ENCODE peak calls at places on chromosomes 12 and 14, in six cellular contexts. Z, L, M, T, Y and O are unnamed samples. For H3K27me3, the result is how much of the 10 kb centered on the place peaks cover.

GRCh38 chr12:7797698-7798398 is 8.6 kb downstream of the NANOG start:
- DNase-seq in Y (no peak), L (no peak), M (no peak), T (peak), Z (no peak), O (no peak)

GRCh38 chr14:37819155-37820015 is 224.0 kb downstream of the TTC6 start:
- DNase-seq in Z (no peak), T (no peak), Y (no peak), M (peak), L (no peak), O (peak)

GRCh38 chr14:77212933-77213656 is 31.5 kb downstream of the TMEM63C start:
- DNase-seq in T (peak), M (peak), Y (no peak), L (no peak), Z (no peak), O (peak)

GRCh38 chr12:77954156-77954555 is 123.5 kb downstream of the NAV3 start:
- DNase-seq in L (no peak), M (peak), Z (no peak), T (no peak), Y (no peak), O (no peak)

GRCh38 chr14:60977848-60978247 is 3.0 kb downstream of the TRMT5 start:
- DNase-seq in L (no peak), M (no peak), T (no peak), Y (no peak), Z (no peak), O (no peak)

GRCh38 chr14:81729622-81730021 is 196.0 kb upstream of the SEL1L start:
- DNase-seq in Z (no peak), Y (no peak), T (no peak), M (no peak), L (no peak), O (no peak)

GRCh38 chr12:130538343-130539095 is 177.6 kb downstream of the RIMBP2 start:
- DNase-seq in L (no peak), Z (no peak), M (no peak), T (no peak), Y (no peak), O (no peak)

GRCh38 chr14:30581283-30581625 is 22.3 kb downstream of the G2E3 start:
- DNase-seq in M (no peak), Z (no peak), T (no peak), L (no peak), Y (no peak), O (no peak)

GRCh38 chr12:131694116-131694838 is 16.6 kb upstream of the SFSWAP start:
- DNase-seq in M (no peak), L (no peak), Z (no peak), T (no peak), Y (no peak), O (no peak)

GRCh38 chr12:132275110-132275531 is 54.3 kb downstream of the GALNT9 start:
- DNase-seq in T (no peak), M (peak), Z (no peak), L (no peak), Y (no peak), O (peak)

GRCh38 chr12:50925342-50925651 is 27.0 kb upstream of the HIGD1C start:
- DNase-seq in L (no peak), M (no peak), T (no peak), Y (no peak), Z (no peak), O (no peak)

GRCh38 chr12:57342207-57342691 is 88.6 kb downstream of the R3HDM2 start:
- DNase-seq in T (no peak), M (no peak), Z (no peak), Y (no peak), L (no peak), O (peak)

GRCh38 chr12:105278043-105278697 is 42.2 kb upstream of the APPL2 start:
- DNase-seq in M (peak), Z (no peak), L (no peak), T (no peak), Y (no peak), O (peak)

GRCh38 chr12:14886271-14886670 is 617 bp upstream of the MGP start:
- DNase-seq in Y (no peak), L (no peak), M (peak), Z (no peak), T (no peak), O (no peak)

GRCh38 chr12:106147956-106148355 is 9.2 kb upstream of the NUAK1 start:
- DNase-seq in L (no peak), Z (no peak), T (peak), Y (no peak), M (no peak), O (no peak)

GRCh38 chr12:99600388-99600787 is 47.2 kb upstream of the GARIN6 start:
- DNase-seq in T (no peak), L (no peak), M (no peak), Y (no peak), Z (no peak), O (no peak)

GRCh38 chr12:132320767-132321211 is 8.6 kb downstream of the GALNT9 start:
- DNase-seq in Y (no peak), T (no peak), L (no peak), M (no peak), Z (no peak), O (no peak)

GRCh38 chr12:19978193-19978592 is 390.1 kb upstream of the PDE3A start:
- DNase-seq in L (no peak), Y (no peak), M (peak), Z (no peak), T (no peak), O (peak)

GRCh38 chr14:23020143-23021128 is 10.5 kb upstream of the C14orf93 start:
- DNase-seq in L (no peak), T (no peak), Z (no peak), Y (no peak), M (no peak), O (no peak)

GRCh38 chr12:6033546-6033945 is 88.5 kb upstream of the ANO2 start:
- DNase-seq in Z (no peak), T (no peak), L (no peak), Y (no peak), M (no peak), O (no peak)

GRCh38 chr12:5944053-5944452 is 1.0 kb downstream of the ANO2 start:
- DNase-seq in T (no peak), Z (no peak), Y (no peak), L (no peak), M (no peak), O (no peak)

GRCh38 chr14:25032092-25032784 is 17.7 kb downstream of the STXBP6 start:
- DNase-seq in Z (no peak), M (no peak), Y (no peak), T (no peak), L (no peak), O (no peak)

GRCh38 chr14:104091061-104091926 is 5.8 kb downstream of the ASPG start:
- DNase-seq in L (no peak), T (no peak), Z (no peak), M (no peak), Y (no peak), O (no peak)

GRCh38 chr14:23093993-23094665 is 807 bp downstream of the ACIN1 start:
- DNase-seq in L (no peak), T (no peak), Y (no peak), M (no peak), Z (no peak), O (no peak)

GRCh38 chr14:45091696-45092095 is 7.8 kb downstream of the PRPF39 start:
- DNase-seq in T (no peak), M (peak), Y (no peak), L (no peak), Z (no peak), O (no peak)

GRCh38 chr12:84874125-84874824 is 38.3 kb downstream of the SLC6A15 start:
- DNase-seq in L (no peak), M (peak), Y (no peak), Z (no peak), T (no peak), O (peak)

GRCh38 chr12:9864913-9865675 is 4.1 kb downstream of the CLEC2B start:
- DNase-seq in T (no peak), L (no peak), Y (no peak), Z (no peak), M (no peak), O (no peak)
- H3K27ac ChIP-seq in T (no peak), L (no peak), Y (peak), Z (peak), M (no peak), O (no peak)

GRCh38 chr12:52696588-52696987 is 6.7 kb downstream of the KRT77 start:
- DNase-seq in L (no peak), T (no peak), Y (no peak), M (no peak), Z (no peak), O (no peak)
- H3K27me3 ChIP-seq in L (under half), T (under half), Y (under half), M (under half), Z (under half), O (under half)

DNA sequence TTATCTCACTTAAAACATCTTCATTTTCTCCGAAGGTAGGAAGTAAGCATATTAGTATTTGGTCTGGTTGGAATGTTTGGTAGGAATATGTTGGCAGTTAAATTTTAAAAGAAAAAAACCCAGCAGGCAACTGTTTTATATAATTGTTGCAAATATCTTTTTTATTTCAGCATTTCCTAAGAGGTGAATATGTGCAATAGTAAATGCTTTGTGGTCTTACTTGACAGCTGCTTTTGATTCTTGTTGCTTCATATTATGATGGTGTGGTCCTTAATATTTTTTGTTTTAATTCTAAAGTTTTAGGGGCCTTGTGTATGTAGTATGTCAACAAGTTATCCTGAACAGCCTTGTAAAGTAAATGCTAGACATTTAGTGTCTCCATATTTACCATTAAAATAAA is 6.3 kb downstream of the TRAFD1 start:
- DNase-seq in M (no peak), T (no peak), Y (no peak), L (no peak), Z (no peak), O (no peak)
- H3K4me3 ChIP-seq in M (no peak), T (no peak), Y (no peak), L (no peak), Z (peak), O (no peak)

DNA sequence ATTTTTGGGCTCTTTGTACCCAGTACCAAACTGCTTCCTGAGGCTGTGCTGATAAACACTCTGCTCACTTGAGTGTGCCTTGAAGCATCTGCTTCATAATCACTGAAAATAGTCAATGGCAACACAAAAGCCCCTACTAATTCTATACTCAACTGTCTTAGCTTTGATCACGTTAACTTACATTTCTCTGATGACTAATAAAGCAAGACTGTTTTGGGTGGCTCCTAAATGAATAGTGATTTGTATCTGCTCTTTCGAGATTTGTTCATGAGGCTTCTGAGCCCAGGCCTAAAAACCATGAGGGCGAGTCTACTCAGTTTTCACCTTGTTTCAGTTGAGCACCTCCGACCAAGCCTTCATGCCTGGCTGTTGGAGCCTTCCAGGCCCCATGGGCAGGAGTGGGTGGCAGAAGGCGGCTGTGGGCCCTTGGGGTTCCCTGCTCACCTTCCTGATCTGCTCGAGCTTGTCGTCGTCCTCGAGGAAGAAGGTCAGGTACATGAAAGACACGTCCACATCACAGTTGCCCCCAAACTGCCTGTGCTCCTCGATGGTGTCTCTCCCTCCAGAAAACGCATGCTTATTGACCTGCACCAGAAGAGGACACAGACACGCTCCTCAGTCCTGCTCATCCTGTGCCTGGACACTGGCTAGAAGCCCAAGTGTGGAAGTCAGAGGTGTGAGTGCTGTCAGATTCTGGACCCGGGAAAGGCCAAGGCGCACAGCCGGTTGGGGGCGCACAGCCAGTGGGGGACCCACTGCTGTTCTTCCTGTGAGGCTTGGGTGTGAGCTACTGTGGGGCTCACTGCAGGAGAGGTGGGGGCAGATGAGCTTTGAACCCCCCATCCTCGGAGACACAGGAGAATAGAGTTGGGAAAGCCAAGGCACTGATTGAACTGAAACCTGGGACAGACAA is 13.7 kb downstream of the SLC25A47 start:
- DNase-seq in Y (no peak), M (no peak), L (no peak), T (peak), Z (no peak), O (no peak)
- H3K27ac ChIP-seq in Y (no peak), M (no peak), L (no peak), T (no peak), Z (no peak), O (no peak)

DNA sequence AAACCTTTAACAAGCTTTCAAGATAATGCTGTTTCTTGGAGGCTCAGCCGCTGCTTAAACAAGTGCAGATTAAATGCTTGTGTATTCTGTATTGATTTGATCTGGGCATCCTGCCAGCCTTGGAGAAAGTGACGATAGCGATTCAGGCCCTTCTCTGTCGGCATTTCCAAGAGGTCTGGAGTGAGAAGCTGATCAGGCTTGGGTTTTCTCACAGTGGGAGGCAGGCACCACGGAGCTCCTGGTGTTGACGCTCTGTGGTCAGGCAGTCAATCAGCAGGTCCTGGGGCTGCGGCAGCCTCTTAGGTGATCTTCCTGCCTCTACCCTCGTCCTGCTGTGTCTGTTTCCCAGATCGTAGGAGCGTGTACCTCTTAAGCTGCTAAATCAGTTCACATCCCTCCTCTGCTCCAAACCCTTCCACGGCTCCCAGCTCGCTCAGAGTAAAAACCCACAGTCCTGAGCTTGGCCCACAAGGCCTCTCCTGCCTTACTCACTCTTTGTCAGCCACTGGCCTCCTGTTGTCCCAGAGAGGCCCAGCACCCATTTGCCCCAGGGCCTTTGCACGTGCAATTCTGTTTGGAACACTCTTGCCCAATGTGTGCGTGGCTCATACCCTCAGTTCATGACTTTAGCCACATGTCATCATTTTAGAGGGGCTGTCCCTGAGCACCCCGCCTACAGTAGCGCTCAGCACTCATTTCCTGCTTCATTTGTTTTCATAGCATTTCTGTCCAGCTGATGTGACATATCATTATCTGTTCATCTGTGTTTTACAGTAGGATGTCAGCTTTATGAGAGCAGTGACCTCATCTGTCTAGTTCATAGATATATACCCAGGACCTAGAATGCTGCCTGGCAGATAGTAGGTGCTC is 155.4 kb downstream of the AACS start:
- DNase-seq in L (no peak), M (no peak), T (peak), Y (no peak), Z (no peak), O (no peak)
- H3K27me3 ChIP-seq in L (under half), M (half or more), T (under half), Y (under half), Z (under half), O (under half)